ENCODE peak calls at places on chromosome 9, in nine cellular contexts. E is endothelial cell of umbilical vein, L is IMR-90, Q is fibroblast of lung, O is astrocyte, P is HepG2, X is HCT116, M is neural progenitor cell, A is Karpas-422. Y is an unnamed sample.

GRCh38 chr9:111803924-111804323 is 9.2 kb upstream of the SHOC1 start:
- DNase-seq in M (no peak), P (no peak), Q (no peak), X (no peak), E (no peak), L (no peak), A (no peak), O (no peak), Y (no peak)

GRCh38 chr9:113523421-113524141 is 60.1 kb downstream of the RGS3 start:
- DNase-seq in M (no peak), L (no peak), E (peak; percentile 85), O (peak; percentile 10), Q (no peak), X (no peak), P (no peak), A (no peak), Y (no peak)

GRCh38 chr9:113579270-113580040 is 115.9 kb downstream of the RGS3 start:
- DNase-seq in A (peak; percentile 79), Q (no peak), O (no peak), L (peak; percentile 60), E (no peak), M (no peak), P (no peak), X (no peak), Y (peak; percentile 33)

GRCh38 chr9:73137286-73137899 is 14.3 kb upstream of the ANXA1 start:
- DNase-seq in M (peak; percentile 27), E (no peak), X (no peak), O (peak; percentile 58), Q (no peak), P (no peak), L (no peak), A (no peak), Y (no peak)

GRCh38 chr9:131289301-131290038 is at the start of gene PLPP7:
- DNase-seq in A (no peak), M (peak; percentile 69), P (peak; percentile 53), L (peak; percentile 48), O (peak; percentile 57), Q (peak; percentile 64), X (no peak), E (peak; percentile 15), Y (no peak)

GRCh38 chr9:106025449-106025848 is 331.1 kb downstream of the TMEM38B start:
- DNase-seq in Q (no peak), P (no peak), M (peak; percentile 41), X (no peak), E (no peak), O (no peak), A (no peak), L (no peak), Y (no peak)

GRCh38 chr9:109270971-109271900 is 49.6 kb downstream of the EPB41L4B start:
- DNase-seq in X (no peak), P (no peak), Q (no peak), M (no peak), A (no peak), O (no peak), L (no peak), E (no peak), Y (no peak)

GRCh38 chr9:98795970-98796363 is 388 bp downstream of the ANKS6 start:
- DNase-seq in Q (no peak), A (peak; percentile 70), X (no peak), M (peak; percentile 55), L (no peak), P (no peak), E (no peak), O (no peak), Y (peak; percentile 44)

GRCh38 chr9:135926402-135927194 is 19.3 kb upstream of the CAMSAP1 start:
- DNase-seq in X (peak; percentile 90), P (no peak), M (no peak), O (peak; percentile 82), A (no peak), E (peak; percentile 51), L (peak; percentile 61), Q (peak; percentile 62), Y (peak; percentile 83)

GRCh38 chr9:134172198-134173126 is 8.1 kb upstream of the RNU6ATAC start:
- DNase-seq in O (no peak), E (no peak), A (no peak), M (no peak), X (no peak), P (no peak), Q (no peak), L (no peak), Y (no peak)

GRCh38 chr9:134174526-134175290 is 10.3 kb upstream of the RNU6ATAC start:
- DNase-seq in X (no peak), A (peak; percentile 53), M (no peak), L (no peak), P (no peak), O (no peak), E (no peak), Q (no peak), Y (no peak)

GRCh38 chr9:134174073-134174449 is 9.7 kb upstream of the RNU6ATAC start:
- DNase-seq in L (no peak), X (no peak), Q (no peak), M (no peak), A (peak; percentile 89), O (no peak), P (no peak), E (no peak), Y (no peak)

GRCh38 chr9:134171316-134172197 is 7.2 kb upstream of the RNU6ATAC start:
- DNase-seq in A (no peak), M (no peak), P (no peak), O (peak; percentile 32), E (no peak), X (no peak), L (peak; percentile 28), Q (peak; percentile 70), Y (no peak)

DNA sequence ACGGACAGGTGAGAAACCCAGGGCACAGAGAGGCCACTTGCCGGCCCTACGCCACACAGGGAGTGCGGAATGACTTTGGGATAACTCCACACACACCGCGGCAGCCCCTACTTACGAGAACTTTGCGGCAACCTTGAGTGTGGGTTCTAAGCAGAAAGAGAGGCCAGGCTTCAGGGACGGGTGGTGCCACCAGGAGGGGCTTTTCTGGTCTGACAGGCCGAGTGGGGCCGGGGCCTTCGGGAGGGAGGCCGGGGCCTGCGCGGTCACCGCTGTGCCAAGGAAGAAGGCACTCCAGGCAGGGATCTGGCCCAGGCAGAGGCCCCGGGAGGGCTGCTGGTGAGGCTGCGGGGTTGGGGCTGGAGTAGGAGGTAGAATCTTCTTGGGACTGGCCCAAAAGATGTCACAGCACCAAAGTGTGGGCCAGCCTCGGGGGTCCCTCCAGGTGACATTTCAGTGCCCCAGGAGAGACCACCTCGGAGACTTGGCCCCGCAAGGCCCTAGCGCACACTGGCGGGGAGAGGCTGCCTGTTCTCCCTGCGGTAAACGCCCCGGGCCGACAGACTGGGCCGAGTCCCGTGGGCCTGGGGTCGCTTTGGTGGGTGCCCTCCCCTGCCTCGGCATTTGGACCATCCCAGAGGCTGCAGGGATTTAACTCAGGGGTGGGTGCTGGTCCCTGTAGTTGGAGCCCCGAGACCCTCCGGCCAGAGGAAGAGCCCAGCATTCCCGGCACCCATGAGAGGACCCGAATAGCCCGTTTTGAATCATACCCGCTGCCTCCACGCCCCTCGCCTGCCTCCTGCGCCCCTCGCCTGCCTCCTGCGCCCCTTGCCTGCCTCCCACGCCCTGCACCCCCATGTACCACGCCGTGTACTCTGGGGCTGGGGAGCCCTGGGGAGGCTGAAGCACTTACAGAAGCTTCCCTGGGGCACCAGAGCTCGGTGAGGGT is 9.0 kb upstream of the RNU6ATAC start:
- DNase-seq in X (no peak), L (no peak), M (no peak), O (no peak), P (no peak), Q (no peak), E (no peak), A (no peak), Y (no peak)
- H3K4me2 ChIP-seq in X (no peak overlapping the region), L (no peak overlapping the region), M (no peak overlapping the region), O (no peak overlapping the region), P (no peak overlapping the region), Q (no peak overlapping the region), E (no peak overlapping the region), A (peak overlapping the region; percentile 56), Y (no peak overlapping the region)

GRCh38 chr9:13661014-13661413 is 381.5 kb upstream of the MPDZ start:
- DNase-seq in X (no peak), E (no peak), P (no peak), L (no peak), O (no peak), Q (no peak), A (no peak), M (no peak), Y (no peak)
- H3K4me3 ChIP-seq in X (no peak overlapping the region), E (no peak overlapping the region), P (no peak overlapping the region), L (no peak overlapping the region), O (no peak overlapping the region), Q (no peak overlapping the region), A (peak overlapping the region; percentile 11), M (no peak overlapping the region), Y (no peak overlapping the region)

GRCh38 chr9:28365736-28366135 is 792.5 kb upstream of the C9orf72 start:
- DNase-seq in P (no peak), X (no peak), A (no peak), M (no peak), L (no peak), O (no peak), E (no peak), Q (no peak), Y (no peak)

GRCh38 chr9:28365020-28365640 is 791.8 kb upstream of the C9orf72 start:
- DNase-seq in E (no peak), P (no peak), X (no peak), A (no peak), Q (no peak), L (no peak), O (no peak), M (peak; percentile 52), Y (no peak)

DNA sequence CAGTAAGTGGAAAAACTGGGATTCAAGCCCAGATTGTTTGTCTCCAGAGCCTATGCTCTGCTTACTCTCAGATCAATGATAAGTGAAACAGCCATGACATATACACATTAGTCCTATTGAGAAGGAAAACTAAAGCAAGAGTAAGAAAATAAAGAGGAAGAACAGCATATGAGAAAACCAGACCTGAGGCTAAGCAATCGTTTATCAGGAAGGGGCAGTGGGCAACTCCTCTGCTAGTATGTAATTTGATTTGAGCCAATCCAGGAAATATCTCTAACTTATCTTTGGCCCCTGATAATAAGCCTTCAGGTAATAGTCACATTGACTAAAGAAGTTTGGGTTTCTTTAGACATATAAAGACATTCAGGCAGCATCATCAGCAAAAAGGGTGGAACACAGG is 789.9 kb upstream of the C9orf72 start:
- DNase-seq in P (no peak), X (no peak), L (no peak), Q (no peak), A (no peak), E (no peak), O (no peak), M (no peak), Y (no peak)
- H3K4me2 ChIP-seq in P (no peak overlapping the region), X (no peak overlapping the region), L (no peak overlapping the region), Q (no peak overlapping the region), A (no peak overlapping the region), E (no peak overlapping the region), O (no peak overlapping the region), M (no peak overlapping the region), Y (no peak overlapping the region)

DNA sequence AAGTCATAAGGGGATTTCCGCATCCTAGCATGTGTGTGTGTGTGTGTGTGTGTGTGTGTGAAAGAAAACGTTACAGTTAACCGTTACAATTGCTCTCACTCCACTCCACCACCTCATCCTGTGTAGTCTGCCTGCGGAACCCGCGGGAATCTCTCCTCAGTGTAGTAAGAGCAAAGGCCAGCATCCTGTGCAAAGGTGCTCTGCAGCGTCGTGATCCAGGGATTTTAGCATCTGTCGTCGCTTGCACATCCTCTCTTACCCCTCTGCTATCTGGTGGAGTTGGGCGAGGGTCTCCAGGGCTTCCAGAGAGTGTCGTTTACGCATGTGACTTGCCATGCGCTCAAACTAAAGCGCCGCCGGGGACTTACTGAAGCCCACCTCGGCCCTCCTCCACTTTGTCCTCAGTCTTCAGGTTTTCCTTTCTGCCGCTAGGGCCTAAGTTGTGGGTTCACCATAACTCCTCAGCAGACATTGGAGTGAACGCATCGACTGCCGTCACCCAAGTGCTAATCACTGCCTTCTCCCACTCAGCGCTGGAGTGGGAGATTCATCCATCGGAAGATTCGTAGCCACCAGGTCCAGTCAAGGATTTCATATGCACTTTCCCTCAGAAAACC is 3.9 kb downstream of the CDKN2B start:
- DNase-seq in M (peak; percentile 72), L (peak; percentile 37), X (no peak), P (no peak), O (peak; percentile 47), Q (no peak), A (no peak), E (peak; percentile 33), Y (no peak)
- H3K4me3 ChIP-seq in M (no peak overlapping the region), L (peak overlapping the region; percentile 26), X (no peak overlapping the region), P (no peak overlapping the region), O (peak overlapping the region; percentile 96), Q (peak overlapping the region; percentile 49), A (no peak overlapping the region), E (no peak overlapping the region), Y (peak overlapping the region; percentile 40)

Y was measured in PC-9.